ENCODE peak calls at places on chromosomes 4 and X, in five cellular contexts. L is neuronal stem cell, W is H9, F is H1, O is trophoblast cell. B is an unnamed sample.

GRCh38 chr4:64940698-64941097 is 531.4 kb upstream of the TECRL start:
- DNase-seq in O (no peak), F (no peak), L (no peak), W (no peak), B (no peak)

GRCh38 chrX:10769165-10769564 is 148.8 kb upstream of the MID1 start:
- DNase-seq in O (peak; percentile 60), F (no peak), W (no peak), L (peak; percentile 24), B (peak; percentile 35)

GRCh38 chr4:168981460-168981859 is 28.6 kb downstream of the CBR4 start:
- DNase-seq in O (no peak), L (no peak), F (no peak), W (no peak), B (peak; percentile 60)

GRCh38 chr4:150578745-150579470 is 3.0 kb upstream of the MAB21L2 start:
- DNase-seq in L (peak; percentile 55), F (no peak), O (no peak), W (peak; percentile 40), B (peak; percentile 57)

GRCh38 chrX:46811101-46811500 is 25.7 kb upstream of the RP2 start:
- DNase-seq in W (no peak), O (peak; percentile 49), F (no peak), L (no peak), B (no peak)

GRCh38 chrX:86028681-86029080 is 18.7 kb downstream of the CHM start:
- DNase-seq in F (no peak), O (no peak), W (no peak), L (no peak), B (peak; percentile 47)

GRCh38 chrX:136577562-136577961 is 45.5 kb downstream of the VGLL1 start:
- DNase-seq in F (peak; percentile 60), O (peak; percentile 59), W (peak; percentile 64), L (peak; percentile 9), B (peak; percentile 32)

GRCh38 chr4:5249727-5250126 is 198.4 kb downstream of the STK32B start:
- DNase-seq in W (no peak), L (no peak), O (no peak), F (no peak), B (no peak)

GRCh38 chrX:153592966-153593688 is 5.8 kb downstream of the CCNQ start:
- DNase-seq in W (no peak), L (no peak), O (no peak), F (no peak), B (no peak)

GRCh38 chr4:125313497-125313896 is 1.3 kb upstream of the FAT4 start:
- DNase-seq in W (peak; percentile 64), L (peak; percentile 89), F (no peak), O (peak; percentile 96), B (peak; percentile 94)

GRCh38 chr4:19645589-19645988 is 606.1 kb upstream of the SLIT2 start:
- DNase-seq in W (no peak), F (no peak), L (no peak), O (no peak), B (no peak)

GRCh38 chr4:150814873-150815272 is 200.2 kb downstream of the LRBA start:
- DNase-seq in F (no peak), W (no peak), L (no peak), O (no peak), B (no peak)

GRCh38 chr4:102717448-102718092 is 43.2 kb downstream of the MANBA start:
- DNase-seq in F (no peak), L (no peak), W (no peak), O (peak; percentile 33), B (no peak)

GRCh38 chr4:115234405-115235093 is 121.1 kb upstream of the NDST4 start:
- DNase-seq in L (no peak), O (peak; percentile 66), F (no peak), W (peak; percentile 25), B (no peak)

GRCh38 chr4:98746530-98746929 is 88.1 kb upstream of the TSPAN5 start:
- DNase-seq in W (no peak), L (no peak), O (no peak), F (no peak), B (peak; percentile 52)

GRCh38 chrX:40104649-40105015 is 6.9 kb upstream of the BCOR start:
- DNase-seq in F (no peak), O (peak; percentile 79), W (no peak), L (no peak), B (peak; percentile 67)

DNA sequence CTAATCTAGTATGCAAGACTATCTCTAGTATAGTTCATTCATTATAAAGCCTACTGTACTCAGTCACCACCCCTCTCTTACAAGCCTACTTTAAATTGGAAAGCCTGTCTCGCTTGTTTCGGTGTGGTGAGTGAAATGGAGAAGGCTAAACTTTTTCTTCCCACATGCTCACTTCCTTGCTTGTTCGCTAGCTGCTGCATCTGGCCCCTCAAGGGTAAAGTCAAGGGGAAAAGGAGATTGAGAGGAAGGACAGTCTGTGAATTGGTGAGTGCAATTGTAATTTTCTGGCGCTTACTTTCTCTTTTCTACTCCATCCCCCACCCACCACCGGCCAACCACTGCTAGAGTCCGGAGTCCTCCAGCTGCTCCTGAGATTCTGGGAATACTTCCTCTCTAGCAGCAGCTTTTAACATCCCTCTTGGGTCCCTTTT is 12.1 kb upstream of the ARAP2 start:
- DNase-seq in O (no peak), L (no peak), W (no peak), F (no peak), B (no peak)
- H2AFZ ChIP-seq in O (no peak overlapping the region), L (peak overlapping the region; percentile 81), W (peak overlapping the region; percentile 50), F (peak overlapping the region; percentile 87), B (no peak overlapping the region)

GRCh38 chr4:3311095-3311372 is 18.2 kb downstream of the RGS12 start:
- DNase-seq in F (no peak), O (no peak), L (no peak), W (peak; percentile 22), B (no peak)

GRCh38 chr4:3310301-3311094 is 17.7 kb downstream of the RGS12 start:
- DNase-seq in W (peak; percentile 24), L (no peak), O (no peak), F (no peak), B (no peak)

GRCh38 chr4:3312362-3312761 is 19.5 kb downstream of the RGS12 start:
- DNase-seq in W (peak; percentile 8), O (no peak), L (no peak), F (no peak), B (no peak)

GRCh38 chr4:3313139-3313538 is 20.3 kb downstream of the RGS12 start:
- DNase-seq in W (peak; percentile 14), L (no peak), F (no peak), O (no peak), B (no peak)

GRCh38 chr4:3311489-3312171 is 18.8 kb downstream of the RGS12 start:
- DNase-seq in O (no peak), F (no peak), L (no peak), W (no peak), B (peak; percentile 4)
- H3K14ac ChIP-seq in O (no peak overlapping the region), F (no peak overlapping the region), L (no peak overlapping the region), W (no peak overlapping the region), B (no peak overlapping the region)

GRCh38 chr4:44845309-44845708 is 119.0 kb upstream of the GNPDA2 start:
- DNase-seq in O (no peak), F (no peak), W (no peak), L (no peak), B (no peak)

GRCh38 chr4:44845993-44846392 is 119.6 kb upstream of the GNPDA2 start:
- DNase-seq in L (no peak), W (no peak), O (no peak), F (no peak), B (no peak)

GRCh38 chr4:44848466-44848865 is 122.1 kb upstream of the GNPDA2 start:
- DNase-seq in W (no peak), O (no peak), L (no peak), F (no peak), B (no peak)
- H2AFZ ChIP-seq in W (no peak overlapping the region), O (no peak overlapping the region), L (no peak overlapping the region), F (no peak overlapping the region), B (no peak overlapping the region)

DNA sequence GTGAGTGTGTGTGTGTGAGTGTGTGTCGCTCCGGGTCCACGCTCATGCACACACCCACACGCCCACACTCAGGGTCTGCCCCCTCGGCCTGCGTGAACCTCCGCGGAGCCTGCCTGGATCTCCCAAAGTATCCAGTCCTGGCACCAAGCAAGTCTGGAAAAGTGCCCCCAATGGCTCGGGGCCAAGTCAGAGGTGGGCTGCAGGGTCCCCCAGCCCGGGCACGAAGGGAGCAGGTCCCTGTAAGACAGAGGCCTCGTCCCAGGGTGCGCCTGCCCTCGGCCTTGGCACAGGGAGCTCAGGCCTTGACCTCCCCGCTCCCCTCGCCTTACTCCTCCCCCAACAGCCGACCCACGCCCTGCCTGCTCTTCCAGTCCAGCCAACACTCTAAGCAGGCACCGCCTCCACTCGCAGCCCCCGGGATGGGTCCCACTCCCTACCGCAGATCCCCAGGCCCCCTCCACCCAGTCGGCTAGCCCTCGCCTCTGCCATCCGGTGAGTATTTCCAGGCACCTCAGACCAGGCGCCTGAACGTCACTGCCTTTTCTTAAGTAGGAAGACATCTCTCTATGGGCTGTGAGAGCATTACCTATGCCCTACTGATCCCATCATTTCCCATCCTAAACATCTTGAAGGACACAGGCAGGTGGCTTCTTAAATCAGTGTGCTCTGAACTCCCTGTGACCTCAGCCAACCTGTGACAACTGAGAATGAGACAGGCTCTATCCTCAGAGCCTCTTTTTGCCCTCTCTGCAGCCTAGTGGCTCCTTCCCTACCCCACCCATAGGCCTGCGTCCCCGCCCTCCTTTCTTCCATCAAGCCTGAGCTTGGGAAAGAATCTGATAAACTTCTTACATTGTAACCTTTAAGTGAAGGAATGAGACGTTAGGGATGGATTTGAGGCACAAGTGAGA is 704 bp downstream of the FAM114A1 start:
- DNase-seq in L (peak; percentile 9), W (peak; percentile 38), F (peak; percentile 59), O (peak; percentile 35), B (peak; percentile 60)
- H3K14ac ChIP-seq in L (peak overlapping the region; percentile 39), W (peak overlapping the region; percentile 48), F (no peak overlapping the region), O (peak overlapping the region; percentile 96), B (peak overlapping the region; percentile 91)

GRCh38 chr4:103718993-103719319 is 829 bp downstream of the TACR3 start:
- DNase-seq in O (peak; percentile 49), L (no peak), F (no peak), W (no peak), B (no peak)
- H2AFZ ChIP-seq in O (no peak overlapping the region), L (peak overlapping the region; percentile 81), F (no peak overlapping the region), W (no peak overlapping the region), B (no peak overlapping the region)

GRCh38 chr4:105146286-105147219 is at the start of gene TET2:
- DNase-seq in L (peak; percentile 58), O (peak; percentile 76), F (peak; percentile 67), W (peak; percentile 63), B (peak; percentile 87)
- H3K14ac ChIP-seq in L (peak within 1 kb of the TSS; percentile 38), O (peak within 1 kb of the TSS; percentile 97), F (no peak within 1 kb of the TSS), W (peak within 1 kb of the TSS; percentile 59), B (peak within 1 kb of the TSS; percentile 100)

B was measured in IMR-90.